ENCODE peak calls at places on chromosomes 6 and 20, in four cellular contexts. Z, T, C and J are unnamed samples.

GRCh38 chr6:14270925-14271791 is 153.6 kb downstream of the CD83 start:
- DNase-seq in Z (peak), T (no peak), C (peak), J (peak)

GRCh38 chr6:134878136-134878535 is 71.8 kb downstream of the ALDH8A1 start:
- DNase-seq in Z (no peak), T (no peak), C (no peak), J (no peak)

GRCh38 chr6:170445487-170445886 is 107.6 kb downstream of the PSMB1 start:
- DNase-seq in Z (no peak), T (no peak), C (no peak), J (peak)

GRCh38 chr6:34249469-34250370 is 914 bp upstream of the SMIM29 start:
- DNase-seq in Z (no peak), T (no peak), C (no peak), J (no peak)

GRCh38 chr6:125957845-125958244 is 1.3 kb downstream of the HINT3 start:
- DNase-seq in Z (peak), T (no peak), C (peak), J (peak)

GRCh38 chr6:24902782-24903181 is 33.0 kb downstream of the RIPOR2 start:
- DNase-seq in Z (no peak), T (no peak), C (peak), J (no peak)

GRCh38 chr6:145490068-145490467 is 245.3 kb downstream of the EPM2A start:
- DNase-seq in Z (no peak), T (no peak), C (no peak), J (no peak)

GRCh38 chr20:38551056-38551626 is 29.9 kb upstream of the ADIG start:
- DNase-seq in Z (no peak), T (no peak), C (no peak), J (no peak)

GRCh38 chr6:111260570-111261298 is 173.4 kb downstream of the SLC16A10 start:
- DNase-seq in Z (no peak), T (no peak), C (peak), J (no peak)

GRCh38 chr20:63482021-63482587 is 9.6 kb upstream of the KCNQ2 start:
- DNase-seq in Z (no peak), T (no peak), C (no peak), J (no peak)

GRCh38 chr20:21090112-21090737 is 15.9 kb downstream of the LINC00237 start:
- DNase-seq in Z (no peak), T (no peak), C (no peak), J (no peak)

GRCh38 chr20:6744805-6745204 is 22.7 kb upstream of the BMP2 start:
- DNase-seq in Z (no peak), T (no peak), C (no peak), J (no peak)

GRCh38 chr6:36594816-36595167 is 630 bp downstream of the SRSF3 start:
- DNase-seq in Z (no peak), T (no peak), C (no peak), J (no peak)

GRCh38 chr6:20146291-20146690 is 66.0 kb downstream of the MBOAT1 start:
- DNase-seq in Z (no peak), T (no peak), C (no peak), J (no peak)

GRCh38 chr6:140711019-140711613 is 1336.7 kb upstream of the CITED2 start:
- DNase-seq in Z (no peak), T (no peak), C (peak), J (no peak)

GRCh38 chr6:23027281-23027680 is 457.9 kb downstream of the HDGFL1 start:
- DNase-seq in Z (no peak), T (no peak), C (no peak), J (peak)

GRCh38 chr6:137349856-137350830 is 131.0 kb upstream of the IFNGR1 start:
- DNase-seq in Z (no peak), T (no peak), C (no peak), J (peak)

GRCh38 chr6:139597781-139598368 is 223.4 kb upstream of the CITED2 start:
- DNase-seq in Z (peak), T (peak), C (peak), J (no peak)

GRCh38 chr20:51360451-51361230 is 181.9 kb downstream of the NFATC2 start:
- DNase-seq in Z (no peak), T (no peak), C (peak), J (peak)

GRCh38 chr6:167329014-167329413 is 4.1 kb downstream of the TTLL2 start:
- DNase-seq in Z (peak), T (no peak), C (no peak), J (no peak)

GRCh38 chr6:3356056-3356823 is 97.5 kb downstream of the PSMG4 start:
- DNase-seq in Z (peak), T (peak), C (peak), J (peak)

GRCh38 chr6:5979650-5980427 is 26.9 kb downstream of the NRN1 start:
- DNase-seq in Z (no peak), T (no peak), C (no peak), J (peak)

GRCh38 chr6:105817961-105818360 is 268.2 kb upstream of the PRDM1 start:
- DNase-seq in Z (no peak), T (no peak), C (no peak), J (no peak)

GRCh38 chr20:6185268-6185667 is 62.4 kb upstream of the FERMT1 start:
- DNase-seq in Z (no peak), T (no peak), C (no peak), J (no peak)

GRCh38 chr20:4772132-4772531 is 50.4 kb downstream of the PRND start:
- DNase-seq in Z (no peak), T (no peak), C (no peak), J (no peak)

GRCh38 chr6:42028234-42029061 is 21.9 kb upstream of the TAF8 start:
- DNase-seq in Z (no peak), T (no peak), C (peak), J (peak)

GRCh38 chr6:158648682-158649131 is 1.1 kb upstream of the SYTL3 start:
- DNase-seq in Z (no peak), T (no peak), C (peak), J (no peak)

GRCh38 chr6:1418471-1419191 is 29.3 kb downstream of the FOXF2 start:
- DNase-seq in Z (no peak), T (no peak), C (no peak), J (no peak)

GRCh38 chr6:14055541-14055940 is 62.0 kb upstream of the CD83 start:
- DNase-seq in Z (no peak), T (no peak), C (no peak), J (no peak)

GRCh38 chr6:166969390-166970002 is 13.1 kb upstream of the RNASET2 start:
- DNase-seq in Z (no peak), T (no peak), C (no peak), J (no peak)

GRCh38 chr6:131062245-131063027 is 609 bp downstream of the EPB41L2 start:
- DNase-seq in Z (no peak), T (peak), C (peak), J (peak)

GRCh38 chr6:63452117-63452516 is 120.2 kb upstream of the LOC128125822 start:
- DNase-seq in Z (peak), T (no peak), C (no peak), J (no peak)

GRCh38 chr6:7034055-7034454 is 73.7 kb upstream of the RREB1 start:
- DNase-seq in Z (no peak), T (no peak), C (no peak), J (no peak)